ENCODE peak calls at places on chromosome 6, in seven cellular contexts. F is fibroblast of lung, T is GM23248, P is mammary epithelial cell, O is astrocyte, B is H1, L is neural progenitor cell. U is an unnamed sample.

GRCh38 chr6:133774356-133774755 is 114.6 kb upstream of the TCF21 start:
- DNase-seq in O (peak), T (peak), L (no peak), B (no peak), P (peak), F (peak), U (no peak)

GRCh38 chr6:147935656-147936055 is 407.0 kb upstream of the SASH1 start:
- DNase-seq in P (no peak), L (no peak), B (no peak), T (no peak), F (no peak), O (peak), U (no peak)

GRCh38 chr6:70973591-70973990 is 16.7 kb upstream of the B3GAT2 start:
- DNase-seq in B (no peak), O (peak), T (peak), P (peak), F (no peak), L (no peak), U (no peak)

GRCh38 chr6:89581669-89582068 is 56.9 kb downstream of the LYRM2 start:
- DNase-seq in O (no peak), P (no peak), L (peak), F (no peak), T (no peak), B (no peak), U (no peak)

GRCh38 chr6:147868493-147869222 is 360.2 kb downstream of the SAMD5 start:
- DNase-seq in O (peak), P (no peak), L (no peak), T (no peak), B (no peak), F (peak), U (no peak)

GRCh38 chr6:31898200-31899011 is 908 bp upstream of the EHMT2 start:
- DNase-seq in L (peak), T (peak), O (peak), P (peak), B (peak), F (peak), U (peak)

GRCh38 chr6:40436685-40437604 is 150.2 kb downstream of the LRFN2 start:
- DNase-seq in L (no peak), T (peak), B (no peak), F (no peak), P (peak), O (peak), U (peak)

GRCh38 chr6:99119109-99120031 is 171.6 kb upstream of the FBXL4 start:
- DNase-seq in B (no peak), F (peak), O (peak), T (peak), P (peak), L (peak), U (peak)

GRCh38 chr6:16331328-16332174 is 93.2 kb downstream of the GMPR start:
- DNase-seq in B (peak), P (peak), O (peak), F (peak), L (peak), T (peak), U (peak)

GRCh38 chr6:78533876-78534275 is 333.5 kb upstream of the IRAK1BP1 start:
- DNase-seq in L (no peak), O (no peak), F (no peak), B (no peak), P (no peak), T (no peak), U (no peak)

GRCh38 chr6:71181565-71181964 is 107.0 kb upstream of the OGFRL1 start:
- DNase-seq in L (peak), B (no peak), T (peak), O (peak), F (peak), P (peak), U (no peak)

GRCh38 chr6:136723780-136724179 is 68.5 kb downstream of the MAP3K5 start:
- DNase-seq in B (no peak), P (no peak), L (no peak), T (no peak), F (no peak), O (no peak), U (peak)

GRCh38 chr6:167552961-167553360 is 228.1 kb downstream of the TTLL2 start:
- DNase-seq in B (no peak), L (no peak), P (no peak), F (no peak), T (no peak), O (no peak), U (no peak)

GRCh38 chr6:35021014-35021413 is 120.1 kb downstream of the TCP11 start:
- DNase-seq in B (no peak), F (peak), O (no peak), L (no peak), P (no peak), T (no peak), U (no peak)

GRCh38 chr6:46453221-46453620 is 38.0 kb downstream of the RCAN2 start:
- DNase-seq in F (peak), O (peak), L (no peak), B (no peak), P (peak), T (peak), U (no peak)

GRCh38 chr6:144139817-144140216 is 10.5 kb upstream of the STX11 start:
- DNase-seq in F (no peak), L (no peak), T (no peak), P (no peak), B (no peak), O (no peak), U (no peak)

GRCh38 chr6:68114648-68115047 is 520.4 kb upstream of the ADGRB3 start:
- DNase-seq in F (no peak), B (no peak), O (no peak), T (no peak), P (no peak), L (no peak), U (no peak)

DNA sequence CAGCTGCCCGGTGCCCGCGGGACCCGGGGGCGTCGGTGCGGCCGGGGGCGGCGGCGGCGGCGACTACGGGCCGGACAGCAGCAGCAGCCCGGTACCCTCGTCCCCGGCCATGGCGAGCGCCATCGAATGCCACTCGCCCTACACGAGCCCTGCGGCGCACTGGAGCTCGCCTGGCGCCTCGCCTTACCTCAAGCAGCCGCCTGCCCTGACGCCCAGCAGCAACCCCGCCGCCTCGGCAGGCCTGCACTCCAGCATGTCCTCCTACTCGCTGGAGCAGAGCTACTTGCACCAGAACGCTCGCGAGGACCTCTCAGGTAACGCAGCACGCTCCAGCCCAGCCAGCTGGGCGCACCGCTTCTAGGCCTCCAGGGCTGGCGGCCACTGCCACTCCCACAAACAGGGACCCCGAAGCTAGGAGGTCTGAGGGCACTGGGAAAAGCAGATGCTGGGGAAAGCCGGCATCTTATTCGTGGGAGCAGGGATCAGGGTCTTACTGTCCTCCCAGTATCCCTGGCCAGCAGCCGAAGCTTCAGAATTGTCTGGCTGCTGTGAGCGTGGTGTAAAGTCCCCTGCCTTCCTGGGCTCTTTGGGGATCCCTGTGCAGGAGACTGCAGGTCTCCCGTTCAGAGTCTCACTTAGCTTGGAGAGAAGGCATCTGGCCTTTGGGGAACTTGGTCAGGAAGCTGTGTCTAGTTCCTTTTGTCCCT is 1.6 kb downstream of the FOXF2 start:
- DNase-seq in O (no peak), P (no peak), B (peak), T (peak), F (peak), L (peak), U (no peak)
- TF ChIP-seq EZH2 in O (peak), P (peak), B (peak), T (no peak), F (no peak), L (peak), U (no peak)

DNA sequence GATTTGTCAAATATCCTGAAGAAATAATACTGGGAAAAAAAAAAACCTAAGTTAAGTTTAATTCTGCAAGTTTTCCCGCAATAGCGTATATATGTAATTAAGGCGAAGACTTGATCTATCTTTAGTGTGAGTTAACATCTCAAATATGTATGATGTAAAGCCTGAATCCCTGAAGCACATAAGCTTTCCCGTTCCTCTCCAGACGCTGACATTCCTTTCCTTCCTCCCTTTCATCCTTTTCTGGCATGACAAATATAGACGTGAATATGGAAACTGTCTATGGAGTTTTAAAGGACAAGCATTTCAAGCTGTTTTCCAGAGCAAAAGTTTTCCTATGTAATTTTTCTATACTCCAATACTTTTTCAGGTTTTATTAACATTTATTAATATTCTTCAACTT is 637.0 kb downstream of the COL12A1 start:
- DNase-seq in P (no peak), O (peak), L (no peak), T (no peak), B (no peak), F (peak), U (no peak)
- H3K9ac ChIP-seq in P (no peak), O (no peak), L (no peak), T (no peak), B (no peak), F (no peak), U (no peak)

GRCh38 chr6:112153926-112154621 is 66.7 kb downstream of the FAM229B start:
- DNase-seq in L (no peak), T (peak), B (no peak), O (peak), P (peak), F (peak), U (no peak)

GRCh38 chr6:112155900-112156299 is 68.5 kb downstream of the FAM229B start:
- DNase-seq in P (no peak), F (peak), T (peak), B (no peak), O (peak), L (no peak), U (no peak)

GRCh38 chr6:112150363-112150762 is 63.0 kb downstream of the FAM229B start:
- DNase-seq in L (no peak), B (no peak), T (peak), F (peak), P (no peak), O (no peak), U (no peak)

GRCh38 chr6:112156694-112157093 is 69.3 kb downstream of the FAM229B start:
- DNase-seq in F (no peak), O (no peak), B (no peak), P (no peak), T (peak), L (no peak), U (no peak)

DNA sequence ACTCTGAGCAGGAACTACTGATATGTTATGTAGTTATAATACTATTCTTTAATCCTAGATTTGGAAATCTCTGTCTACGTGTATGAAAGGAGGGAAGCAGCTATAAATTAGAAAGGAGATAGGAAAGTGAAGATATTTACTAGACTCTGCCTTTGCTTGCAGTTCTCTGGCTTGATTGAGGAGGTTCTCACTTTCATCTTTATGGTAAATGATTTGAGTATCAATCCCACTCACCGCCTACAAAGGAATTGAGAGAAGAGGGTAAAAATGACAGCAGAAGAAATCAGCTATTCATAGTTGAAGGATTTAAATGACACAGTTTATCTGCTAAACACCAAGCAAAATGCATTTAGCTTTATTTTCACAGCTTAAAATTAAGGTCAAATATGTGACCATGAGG is 67.3 kb downstream of the FAM229B start:
- DNase-seq in B (no peak), O (no peak), F (no peak), P (no peak), T (no peak), L (no peak), U (no peak)
- H2AFZ ChIP-seq in B (no peak), O (no peak), F (no peak), P (no peak), T (no peak), L (no peak), U (no peak)

GRCh38 chr6:1606533-1607235 is 3.0 kb upstream of the FOXC1 start:
- DNase-seq in F (no peak), B (no peak), T (no peak), O (no peak), P (no peak), L (peak), U (no peak)

GRCh38 chr6:1603708-1604346 is 5.9 kb upstream of the FOXC1 start:
- DNase-seq in F (no peak), B (no peak), P (no peak), O (no peak), L (peak), T (no peak), U (no peak)

GRCh38 chr6:1605822-1606532 is 3.7 kb upstream of the FOXC1 start:
- DNase-seq in P (no peak), O (no peak), F (peak), L (peak), T (peak), B (no peak), U (no peak)

GRCh38 chr6:1604347-1604990 is 5.2 kb upstream of the FOXC1 start:
- DNase-seq in O (no peak), B (peak), P (peak), F (peak), L (peak), T (peak), U (peak)

GRCh38 chr6:1604991-1605821 is 4.5 kb upstream of the FOXC1 start:
- DNase-seq in P (no peak), T (peak), L (peak), B (no peak), F (no peak), O (no peak), U (no peak)
- TF ChIP-seq EZH2 in P (no peak), T (no peak), L (peak), B (peak), F (peak), O (peak), U (no peak)

U was measured in DND-41.